ENCODE peak calls at places on chromosome 4, in nine cellular contexts. C is pons, N is non-pigmented ciliary epithelial cell, W is stromal cell of bone marrow, R is anterior cingulate cortex, O is Caco-2, X is uterus, Z is mammary epithelial cell, J is DND-41. E is an unnamed sample.

GRCh38 chr4:67593741-67594175 is 35.2 kb downstream of the STAP1 start:
- DNase-seq in C (peak), O (no peak), R (no peak), X (no peak), W (no peak), Z (no peak), N (peak), J (no peak), E (no peak)

GRCh38 chr4:78057135-78057599 is at the start of gene FRAS1:
- DNase-seq in W (no peak), N (no peak), R (no peak), O (peak), J (peak), X (peak), C (no peak), Z (peak), E (peak)

GRCh38 chr4:171846893-171847292 is 33.7 kb downstream of the GALNTL6 start:
- DNase-seq in R (no peak), J (no peak), O (no peak), X (no peak), W (no peak), N (no peak), C (no peak), Z (no peak), E (no peak)

GRCh38 chr4:140071806-140072205 is 82.2 kb downstream of the MAML3 start:
- DNase-seq in N (peak), O (no peak), Z (peak), R (no peak), J (peak), C (no peak), X (no peak), W (peak), E (no peak)

GRCh38 chr4:36260714-36261113 is 16.4 kb upstream of the ARAP2 start:
- DNase-seq in W (no peak), X (no peak), J (no peak), R (no peak), Z (no peak), O (no peak), C (peak), N (no peak), E (no peak)

GRCh38 chr4:117010695-117011094 is 74.7 kb downstream of the TRAM1L1 start:
- DNase-seq in X (no peak), O (no peak), J (no peak), N (no peak), Z (no peak), R (no peak), C (no peak), W (no peak), E (no peak)

GRCh38 chr4:165312506-165312905 is 15.0 kb upstream of the MSMO1 start:
- DNase-seq in W (no peak), X (no peak), N (no peak), O (no peak), C (no peak), R (no peak), J (no peak), Z (peak), E (no peak)

GRCh38 chr4:40845136-40845910 is 95.6 kb downstream of the NSUN7 start:
- DNase-seq in N (no peak), C (peak), Z (no peak), X (no peak), J (no peak), O (no peak), W (peak), R (peak), E (no peak)

GRCh38 chr4:25563071-25563564 is 92.5 kb upstream of the SLC34A2 start:
- DNase-seq in J (no peak), R (no peak), W (no peak), N (no peak), Z (no peak), O (peak), X (no peak), C (no peak), E (no peak)

GRCh38 chr4:41369680-41370079 is 113.0 kb downstream of the UCHL1 start:
- DNase-seq in W (no peak), Z (no peak), J (no peak), X (no peak), C (peak), O (no peak), N (no peak), R (peak), E (peak)

E was measured in putamen.